ENCODE peak calls at places on chromosomes 2 and 18, in four cellular contexts. O is fibroblast of lung, M is SK-N-SH, P is MM.1S. S is an unnamed sample.
A peak's percentile ranks its signal among the peaks of the same experiment; 100 is the strongest.

GRCh38 chr18:72848534-72849237 is 19.1 kb downstream of the NETO1 start:
- DNase-seq in O (peak; percentile 63), M (no peak), P (peak; percentile 89), S (no peak)

GRCh38 chr2:160278889-160279196 is 78.8 kb upstream of the ITGB6 start:
- DNase-seq in O (peak; percentile 40), M (peak; percentile 12), P (no peak), S (peak; percentile 15)

GRCh38 chr2:68643011-68643873 is at the start of gene PROKR1:
- DNase-seq in O (peak; percentile 27), M (peak; percentile 78), P (no peak), S (no peak)

GRCh38 chr18:40094441-40094840 is 1860.6 kb upstream of the PIK3C3 start:
- DNase-seq in O (peak; percentile 48), M (no peak), P (no peak), S (no peak)

GRCh38 chr2:98824256-98825042 is 93.5 kb upstream of the MGAT4A start:
- DNase-seq in O (no peak), M (no peak), P (no peak), S (no peak)

GRCh38 chr2:45850558-45850957 is 199.1 kb downstream of the PRKCE start:
- DNase-seq in O (no peak), M (no peak), P (no peak), S (no peak)

GRCh38 chr2:1455466-1455865 is 42.2 kb downstream of the TPO start:
- DNase-seq in O (no peak), M (no peak), P (no peak), S (no peak)

GRCh38 chr2:162085090-162085891 is 11.3 kb upstream of the DPP4 start:
- DNase-seq in O (peak; percentile 97), M (no peak), P (no peak), S (peak; percentile 85)

GRCh38 chr2:71283131-71283530 is 48.5 kb upstream of the ZNF638 start:
- DNase-seq in O (no peak), M (no peak), P (no peak), S (no peak)

GRCh38 chr2:76128622-76129021 is 417.9 kb upstream of the GCFC2 start:
- DNase-seq in O (no peak), M (no peak), P (no peak), S (peak; percentile 18)

GRCh38 chr2:234548720-234549420 is 52.0 kb upstream of the ARL4C start:
- DNase-seq in O (peak; percentile 98), M (no peak), P (no peak), S (no peak)

GRCh38 chr2:69191672-69192071 is 178.7 kb downstream of the ANTXR1 start:
- DNase-seq in O (no peak), M (peak; percentile 75), P (no peak), S (no peak)

GRCh38 chr2:140384946-140385345 is 1604.8 kb upstream of the NXPH2 start:
- DNase-seq in O (no peak), M (no peak), P (no peak), S (no peak)

GRCh38 chr2:193584522-193584938 is 1389.8 kb upstream of the TMEFF2 start:
- DNase-seq in O (peak; percentile 37), M (peak; percentile 27), P (peak; percentile 60), S (peak; percentile 71)

GRCh38 chr2:210259687-210260086 is 34.4 kb upstream of the ACADL start:
- DNase-seq in O (no peak), M (no peak), P (no peak), S (no peak)

GRCh38 chr2:162888641-162889040 is 50.1 kb upstream of the KCNH7 start:
- DNase-seq in O (peak; percentile 7), M (no peak), P (peak; percentile 28), S (no peak)

GRCh38 chr2:237358721-237359595 is 55.0 kb downstream of the COL6A3 start:
- DNase-seq in O (no peak), M (no peak), P (no peak), S (no peak)

GRCh38 chr2:128286905-128287779 is 31.5 kb downstream of the HS6ST1 start:
- DNase-seq in O (no peak), M (no peak), P (no peak), S (no peak)

GRCh38 chr2:240991378-240992263 is 6.8 kb upstream of the SNED1 start:
- DNase-seq in O (peak; percentile 97), M (no peak), P (no peak), S (peak; percentile 58)

GRCh38 chr2:223560704-223561435 is 41.3 kb downstream of the SCG2 start:
- DNase-seq in O (peak; percentile 41), M (no peak), P (no peak), S (no peak)

GRCh38 chr18:74063023-74063422 is 84.6 kb downstream of the FBXO15 start:
- DNase-seq in O (no peak), M (no peak), P (no peak), S (no peak)

GRCh38 chr2:120709608-120710041 is 26.0 kb upstream of the GLI2 start:
- DNase-seq in O (no peak), M (peak; percentile 63), P (no peak), S (no peak)

GRCh38 chr18:79875531-79875919 is 75.9 kb downstream of the SLC66A2 start:
- DNase-seq in O (no peak), M (no peak), P (no peak), S (no peak)

GRCh38 chr2:239215136-239215925 is 185.5 kb downstream of the HDAC4 start:
- DNase-seq in O (no peak), M (no peak), P (no peak), S (no peak)

GRCh38 chr2:7692657-7693161 is 775.5 kb downstream of the RNF144A start:
- DNase-seq in O (peak; percentile 88), M (no peak), P (no peak), S (no peak)

GRCh38 chr2:227862741-227863588 is 8.5 kb upstream of the DAW1 start:
- DNase-seq in O (peak; percentile 90), M (no peak), P (no peak), S (peak; percentile 54)

DNA sequence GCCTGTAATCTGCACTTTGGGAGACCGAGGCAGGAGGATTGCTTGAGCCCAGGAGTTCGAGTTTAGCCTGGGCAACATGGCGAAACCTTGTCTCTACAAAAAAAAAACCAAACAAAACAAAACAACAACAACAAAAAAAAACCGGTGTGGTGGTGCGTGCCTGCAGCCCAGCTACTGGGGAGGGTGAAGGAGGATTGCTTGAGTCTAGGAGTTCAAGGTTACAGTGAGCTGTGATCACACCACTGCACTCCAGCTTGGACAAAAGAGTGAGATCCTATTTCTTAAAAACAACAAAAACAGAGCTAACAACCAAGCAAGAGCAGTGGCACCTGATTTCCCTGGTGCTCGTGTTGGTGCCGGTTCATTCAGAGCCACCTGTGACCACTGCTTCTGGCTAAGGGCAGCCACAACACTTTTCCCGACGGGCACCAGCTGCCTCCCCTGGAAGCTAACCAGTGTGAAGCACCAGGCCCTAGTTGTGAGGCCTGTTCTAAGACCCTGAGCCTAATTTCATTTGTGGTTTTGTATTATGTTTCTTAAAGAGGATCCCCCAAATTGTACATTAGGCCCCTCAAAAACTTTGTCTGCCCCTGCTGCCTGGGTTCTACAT is 1.3 kb downstream of the AOX1 start:
- DNase-seq in O (no peak), M (no peak), P (no peak), S (no peak)
- H3K4me2 ChIP-seq in O (no peak overlapping the region), M (no peak overlapping the region), P (no peak overlapping the region), S (peak overlapping the region; percentile 97)

GRCh38 chr2:196801578-196801977 is 2.1 kb upstream of the GTF3C3 start:
- DNase-seq in O (peak; percentile 63), M (no peak), P (no peak), S (no peak)
- H3K4me2 ChIP-seq in O (no peak overlapping the region), M (peak overlapping the region; percentile 10), P (no peak overlapping the region), S (no peak overlapping the region)

DNA sequence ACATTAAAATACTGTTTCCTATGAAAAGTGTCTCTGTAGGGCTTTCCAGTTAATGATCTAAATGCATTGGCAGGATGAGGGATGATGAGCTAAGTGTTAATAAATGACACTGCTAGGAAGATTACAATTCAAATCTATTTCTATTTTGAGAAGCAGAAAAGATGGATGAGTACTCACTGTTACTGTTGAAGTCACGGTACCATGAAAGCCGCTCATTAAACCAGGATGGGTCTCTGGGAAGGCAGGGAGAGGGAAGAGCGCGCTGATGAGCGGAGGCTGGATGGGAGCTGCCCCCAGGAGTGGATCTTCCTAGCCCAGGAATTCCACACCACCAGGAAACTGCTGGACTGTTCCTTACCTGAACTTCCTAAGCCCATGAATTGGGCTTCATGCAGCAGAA is 27.1 kb upstream of the TXNDC2 start:
- DNase-seq in O (no peak), M (no peak), P (no peak), S (no peak)
- H3K4me2 ChIP-seq in O (no peak overlapping the region), M (no peak overlapping the region), P (no peak overlapping the region), S (no peak overlapping the region)

GRCh38 chr2:233447506-233448219 is 93.4 kb downstream of the DGKD start:
- DNase-seq in O (no peak), M (no peak), P (no peak), S (no peak)

GRCh38 chr2:233445152-233445830 is 91.0 kb downstream of the DGKD start:
- DNase-seq in O (no peak), M (no peak), P (no peak), S (no peak)

GRCh38 chr2:233446121-233446520 is 91.8 kb downstream of the DGKD start:
- DNase-seq in O (no peak), M (no peak), P (no peak), S (no peak)

GRCh38 chr2:233448220-233448559 is 93.9 kb downstream of the DGKD start:
- DNase-seq in O (no peak), M (no peak), P (no peak), S (peak; percentile 27)

DNA sequence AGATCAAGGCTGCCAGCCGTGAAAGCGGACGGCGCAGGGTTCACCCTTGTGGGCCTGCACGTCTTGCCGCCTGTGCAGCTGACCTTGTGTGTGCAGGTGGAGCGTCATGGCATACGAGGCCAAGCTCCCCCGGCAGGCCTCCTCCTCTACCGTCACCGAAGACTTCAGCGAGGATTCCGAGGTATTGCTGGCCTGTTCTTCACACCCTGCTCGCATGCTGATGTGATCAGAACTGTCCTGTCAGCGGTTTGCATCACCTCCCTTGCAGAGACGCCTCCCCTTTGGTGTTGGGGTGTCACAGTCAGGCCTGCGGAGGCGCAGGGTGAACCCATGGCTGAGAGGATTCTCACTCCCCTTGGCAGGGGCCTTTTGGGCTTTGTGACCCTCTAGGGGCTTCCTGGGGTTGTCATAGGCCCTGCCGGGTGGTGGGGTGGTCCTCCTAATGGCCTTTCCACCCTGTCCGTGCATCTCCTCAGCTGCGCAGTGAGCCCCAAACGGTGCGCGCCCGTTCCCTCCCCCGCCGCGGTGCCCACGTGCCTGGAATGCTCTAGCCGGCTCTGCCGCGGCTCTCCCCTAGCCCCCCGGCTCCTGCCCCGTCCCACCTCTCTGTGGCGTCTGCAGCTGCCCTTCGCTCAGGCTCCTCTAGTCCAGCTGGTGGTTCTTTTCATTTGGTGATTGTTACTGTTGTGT is 92.5 kb downstream of the DGKD start:
- DNase-seq in O (no peak), M (no peak), P (no peak), S (no peak)
- H3K4me2 ChIP-seq in O (no peak overlapping the region), M (no peak overlapping the region), P (no peak overlapping the region), S (no peak overlapping the region)

DNA sequence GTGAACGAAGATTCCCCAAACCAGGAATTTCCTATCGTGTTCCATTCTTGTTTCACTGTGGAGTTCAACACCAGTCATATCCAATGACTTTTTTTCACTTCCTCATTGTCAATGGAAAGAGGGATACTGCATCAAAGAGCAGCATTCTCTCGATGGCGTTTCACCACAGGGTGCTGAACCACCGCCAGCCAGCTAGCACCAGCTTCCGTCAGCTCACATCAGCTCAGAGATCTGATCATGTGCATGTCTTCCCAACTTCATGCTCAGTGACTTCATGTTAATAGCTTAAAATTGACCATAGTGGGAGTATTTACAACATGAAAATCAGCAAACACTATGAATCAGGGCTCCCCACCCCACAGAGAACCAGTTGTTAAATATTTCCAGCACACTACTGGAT is 359.9 kb downstream of the TNS1 start:
- DNase-seq in O (no peak), M (no peak), P (no peak), S (no peak)
- H3K4me2 ChIP-seq in O (no peak overlapping the region), M (no peak overlapping the region), P (no peak overlapping the region), S (no peak overlapping the region)

GRCh38 chr2:86072271-86072858 is 33.3 kb downstream of the POLR1A start:
- DNase-seq in O (peak; percentile 45), M (peak; percentile 41), P (peak; percentile 47), S (no peak)
- H3K4me2 ChIP-seq in O (no peak overlapping the region), M (no peak overlapping the region), P (peak overlapping the region; percentile 11), S (no peak overlapping the region)